ENCODE peak calls at places on chromosomes 11 and 22, in six cellular contexts. One of them, this sample, is unnamed.

GRCh38 chr11:111327908-111328624 is 29.7 kb downstream of the POU2AF3 start:
- DNase-seq in fibroblast of lung: peak
- DNase-seq in upper lobe of right lung: peak
- DNase-seq in CD8-positive, alpha-beta memory T cell: no peak
- DNase-seq in colonic mucosa: no peak
- DNase-seq in uterus: no peak
- DNase-seq in this sample: no peak

GRCh38 chr11:134442246-134442645 is 30.2 kb upstream of the B3GAT1 start:
- DNase-seq in CD8-positive, alpha-beta memory T cell: no peak
- DNase-seq in upper lobe of right lung: no peak
- DNase-seq in colonic mucosa: no peak
- DNase-seq in fibroblast of lung: no peak
- DNase-seq in uterus: no peak
- DNase-seq in this sample: no peak

GRCh38 chr11:131522851-131523250 is 152.4 kb downstream of the NTM start:
- DNase-seq in upper lobe of right lung: no peak
- DNase-seq in uterus: no peak
- DNase-seq in CD8-positive, alpha-beta memory T cell: no peak
- DNase-seq in colonic mucosa: no peak
- DNase-seq in fibroblast of lung: peak
- DNase-seq in this sample: no peak

GRCh38 chr11:134360050-134360835 is 28.5 kb downstream of the GLB1L2 start:
- DNase-seq in fibroblast of lung: peak
- DNase-seq in CD8-positive, alpha-beta memory T cell: peak
- DNase-seq in upper lobe of right lung: peak
- DNase-seq in colonic mucosa: peak
- DNase-seq in uterus: peak
- DNase-seq in this sample: no peak

GRCh38 chr22:45212306-45212709 is 28.4 kb downstream of the KIAA0930 start:
- DNase-seq in uterus: peak
- DNase-seq in upper lobe of right lung: peak
- DNase-seq in fibroblast of lung: peak
- DNase-seq in CD8-positive, alpha-beta memory T cell: no peak
- DNase-seq in colonic mucosa: peak
- DNase-seq in this sample: no peak

GRCh38 chr11:45982656-45983470 is 60.4 kb downstream of the LARGE2 start:
- DNase-seq in upper lobe of right lung: no peak
- DNase-seq in uterus: peak
- DNase-seq in colonic mucosa: no peak
- DNase-seq in CD8-positive, alpha-beta memory T cell: no peak
- DNase-seq in fibroblast of lung: peak
- DNase-seq in this sample: no peak

GRCh38 chr11:103789957-103790356 is 246.5 kb upstream of the DDI1 start:
- DNase-seq in upper lobe of right lung: no peak
- DNase-seq in colonic mucosa: no peak
- DNase-seq in CD8-positive, alpha-beta memory T cell: no peak
- DNase-seq in fibroblast of lung: no peak
- DNase-seq in uterus: no peak
- DNase-seq in this sample: no peak

GRCh38 chr11:99352642-99353041 is 331.9 kb downstream of the CNTN5 start:
- DNase-seq in uterus: no peak
- DNase-seq in upper lobe of right lung: no peak
- DNase-seq in fibroblast of lung: no peak
- DNase-seq in CD8-positive, alpha-beta memory T cell: no peak
- DNase-seq in colonic mucosa: no peak
- DNase-seq in this sample: no peak

GRCh38 chr22:33563568-33563967 is 356.7 kb downstream of the LARGE1 start:
- DNase-seq in upper lobe of right lung: no peak
- DNase-seq in uterus: no peak
- DNase-seq in fibroblast of lung: no peak
- DNase-seq in colonic mucosa: no peak
- DNase-seq in CD8-positive, alpha-beta memory T cell: no peak
- DNase-seq in this sample: no peak

GRCh38 chr11:99519095-99519494 is 498.3 kb downstream of the CNTN5 start:
- DNase-seq in colonic mucosa: no peak
- DNase-seq in fibroblast of lung: no peak
- DNase-seq in uterus: no peak
- DNase-seq in CD8-positive, alpha-beta memory T cell: no peak
- DNase-seq in upper lobe of right lung: no peak
- DNase-seq in this sample: no peak

GRCh38 chr11:69135420-69136363 is 20.0 kb upstream of the SMIM38 start:
- DNase-seq in CD8-positive, alpha-beta memory T cell: no peak
- DNase-seq in colonic mucosa: no peak
- DNase-seq in fibroblast of lung: peak
- DNase-seq in upper lobe of right lung: peak
- DNase-seq in uterus: no peak
- DNase-seq in this sample: no peak

GRCh38 chr11:117664897-117665296 is 132.1 kb downstream of the DSCAML1 start:
- DNase-seq in uterus: no peak
- DNase-seq in CD8-positive, alpha-beta memory T cell: no peak
- DNase-seq in colonic mucosa: peak
- DNase-seq in upper lobe of right lung: no peak
- DNase-seq in fibroblast of lung: no peak
- DNase-seq in this sample: no peak

GRCh38 chr11:108561535-108561991 is 32.0 kb downstream of the EXPH5 start:
- DNase-seq in CD8-positive, alpha-beta memory T cell: no peak
- DNase-seq in colonic mucosa: no peak
- DNase-seq in upper lobe of right lung: no peak
- DNase-seq in fibroblast of lung: peak
- DNase-seq in uterus: no peak
- DNase-seq in this sample: no peak

DNA sequence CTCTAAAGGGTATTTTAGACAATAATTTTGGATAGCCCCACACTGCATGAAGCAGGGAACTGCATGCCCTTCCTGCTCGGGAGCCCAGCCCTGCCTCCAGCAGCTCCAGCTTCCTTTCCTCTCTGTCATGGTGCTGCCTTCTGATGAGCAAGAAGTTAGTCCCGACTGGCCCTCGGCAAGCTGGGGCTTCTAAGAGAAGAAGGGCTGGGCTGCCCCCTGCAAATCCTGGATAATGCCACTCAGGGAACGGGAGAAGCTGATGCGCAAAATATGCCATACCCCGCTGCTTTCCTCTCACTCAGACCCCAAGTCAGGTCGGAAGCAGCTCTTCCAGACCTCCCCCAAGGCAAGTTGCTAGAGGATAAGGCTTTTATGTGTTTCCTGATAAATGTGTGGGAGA is 296.3 kb downstream of the ETS1 start:
- DNase-seq in uterus: no peak
- DNase-seq in CD8-positive, alpha-beta memory T cell: no peak
- DNase-seq in colonic mucosa: no peak
- DNase-seq in upper lobe of right lung: no peak
- DNase-seq in fibroblast of lung: no peak
- DNase-seq in this sample: no peak
- H3K4me3 ChIP-seq in uterus: no peak
- H3K4me3 ChIP-seq in CD8-positive, alpha-beta memory T cell: peak
- H3K4me3 ChIP-seq in colonic mucosa: no peak
- H3K4me3 ChIP-seq in upper lobe of right lung: peak
- H3K4me3 ChIP-seq in fibroblast of lung: no peak
- H3K4me3 ChIP-seq in this sample: no peak

GRCh38 chr22:27961680-27962079 is 42.6 kb upstream of the PITPNB start:
- DNase-seq in uterus: no peak
- DNase-seq in fibroblast of lung: no peak
- DNase-seq in colonic mucosa: no peak
- DNase-seq in CD8-positive, alpha-beta memory T cell: no peak
- DNase-seq in upper lobe of right lung: no peak
- DNase-seq in this sample: no peak

GRCh38 chr22:27962268-27963191 is 43.5 kb upstream of the PITPNB start:
- DNase-seq in uterus: no peak
- DNase-seq in CD8-positive, alpha-beta memory T cell: no peak
- DNase-seq in fibroblast of lung: no peak
- DNase-seq in colonic mucosa: no peak
- DNase-seq in upper lobe of right lung: no peak
- DNase-seq in this sample: no peak

GRCh38 chr22:27961182-27961581 is 42.1 kb upstream of the PITPNB start:
- DNase-seq in uterus: no peak
- DNase-seq in upper lobe of right lung: no peak
- DNase-seq in CD8-positive, alpha-beta memory T cell: no peak
- DNase-seq in colonic mucosa: no peak
- DNase-seq in fibroblast of lung: no peak
- DNase-seq in this sample: no peak

DNA sequence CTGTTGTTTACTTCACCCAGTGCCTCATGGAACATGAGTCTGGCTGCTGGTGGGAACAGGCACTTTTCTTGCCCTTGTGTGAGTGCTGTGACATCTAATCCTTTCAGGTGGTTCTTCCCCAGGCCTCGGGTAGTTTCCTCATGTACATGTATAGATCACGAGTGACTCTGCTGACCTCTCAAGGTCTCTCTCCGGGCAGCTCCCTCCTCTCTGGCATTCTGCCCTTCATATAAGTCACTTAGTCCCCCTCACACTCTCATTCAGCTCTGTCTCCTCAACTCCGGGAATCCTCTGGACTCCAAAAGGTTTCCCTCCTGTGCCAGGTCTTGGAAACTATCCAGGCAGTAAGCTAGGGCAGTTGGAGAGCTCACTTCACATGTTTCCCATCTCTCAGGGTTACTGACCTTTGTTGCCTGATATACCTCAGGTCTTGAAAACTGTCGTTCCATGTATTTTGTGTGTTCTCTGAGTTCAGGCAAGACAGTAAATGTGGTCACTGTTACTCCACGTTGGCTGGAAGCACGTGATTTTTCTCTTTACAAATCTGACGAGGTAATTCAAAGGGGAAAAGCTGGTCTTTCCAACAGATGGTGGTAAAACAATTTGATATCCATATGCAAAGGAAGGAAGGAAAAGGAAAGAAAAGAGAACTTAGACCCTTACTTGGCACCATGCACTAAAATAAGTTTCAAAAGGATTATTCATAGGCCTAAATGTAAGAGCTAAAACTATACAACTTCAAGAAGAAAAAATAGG is 40.5 kb upstream of the PITPNB start:
- DNase-seq in CD8-positive, alpha-beta memory T cell: no peak
- DNase-seq in uterus: no peak
- DNase-seq in upper lobe of right lung: no peak
- DNase-seq in fibroblast of lung: no peak
- DNase-seq in colonic mucosa: no peak
- DNase-seq in this sample: no peak
- H3K27ac ChIP-seq in CD8-positive, alpha-beta memory T cell: no peak
- H3K27ac ChIP-seq in uterus: no peak
- H3K27ac ChIP-seq in upper lobe of right lung: no peak
- H3K27ac ChIP-seq in fibroblast of lung: no peak
- H3K27ac ChIP-seq in colonic mucosa: no peak
- H3K27ac ChIP-seq in this sample: no peak

GRCh38 chr22:49482811-49483210 is 344.9 kb downstream of the BRD1 start:
- DNase-seq in fibroblast of lung: no peak
- DNase-seq in colonic mucosa: no peak
- DNase-seq in uterus: no peak
- DNase-seq in upper lobe of right lung: no peak
- DNase-seq in CD8-positive, alpha-beta memory T cell: no peak
- DNase-seq in this sample: no peak

GRCh38 chr22:49480340-49480739 is 347.3 kb downstream of the BRD1 start:
- DNase-seq in upper lobe of right lung: no peak
- DNase-seq in fibroblast of lung: no peak
- DNase-seq in colonic mucosa: no peak
- DNase-seq in CD8-positive, alpha-beta memory T cell: no peak
- DNase-seq in uterus: no peak
- DNase-seq in this sample: no peak

GRCh38 chr22:49481651-49482399 is 345.8 kb downstream of the BRD1 start:
- DNase-seq in CD8-positive, alpha-beta memory T cell: no peak
- DNase-seq in uterus: no peak
- DNase-seq in colonic mucosa: no peak
- DNase-seq in upper lobe of right lung: no peak
- DNase-seq in fibroblast of lung: no peak
- DNase-seq in this sample: no peak

GRCh38 chr22:49479566-49479965 is 348.1 kb downstream of the BRD1 start:
- DNase-seq in colonic mucosa: no peak
- DNase-seq in fibroblast of lung: no peak
- DNase-seq in CD8-positive, alpha-beta memory T cell: no peak
- DNase-seq in uterus: no peak
- DNase-seq in upper lobe of right lung: no peak
- DNase-seq in this sample: peak

GRCh38 chr22:49480896-49481650 is 346.6 kb downstream of the BRD1 start:
- DNase-seq in CD8-positive, alpha-beta memory T cell: no peak
- DNase-seq in fibroblast of lung: no peak
- DNase-seq in upper lobe of right lung: no peak
- DNase-seq in uterus: no peak
- DNase-seq in colonic mucosa: no peak
- DNase-seq in this sample: no peak
- H3K4me3 ChIP-seq in CD8-positive, alpha-beta memory T cell: no peak
- H3K4me3 ChIP-seq in fibroblast of lung: no peak
- H3K4me3 ChIP-seq in upper lobe of right lung: no peak
- H3K4me3 ChIP-seq in uterus: no peak
- H3K4me3 ChIP-seq in colonic mucosa: no peak
- H3K4me3 ChIP-seq in this sample: peak

DNA sequence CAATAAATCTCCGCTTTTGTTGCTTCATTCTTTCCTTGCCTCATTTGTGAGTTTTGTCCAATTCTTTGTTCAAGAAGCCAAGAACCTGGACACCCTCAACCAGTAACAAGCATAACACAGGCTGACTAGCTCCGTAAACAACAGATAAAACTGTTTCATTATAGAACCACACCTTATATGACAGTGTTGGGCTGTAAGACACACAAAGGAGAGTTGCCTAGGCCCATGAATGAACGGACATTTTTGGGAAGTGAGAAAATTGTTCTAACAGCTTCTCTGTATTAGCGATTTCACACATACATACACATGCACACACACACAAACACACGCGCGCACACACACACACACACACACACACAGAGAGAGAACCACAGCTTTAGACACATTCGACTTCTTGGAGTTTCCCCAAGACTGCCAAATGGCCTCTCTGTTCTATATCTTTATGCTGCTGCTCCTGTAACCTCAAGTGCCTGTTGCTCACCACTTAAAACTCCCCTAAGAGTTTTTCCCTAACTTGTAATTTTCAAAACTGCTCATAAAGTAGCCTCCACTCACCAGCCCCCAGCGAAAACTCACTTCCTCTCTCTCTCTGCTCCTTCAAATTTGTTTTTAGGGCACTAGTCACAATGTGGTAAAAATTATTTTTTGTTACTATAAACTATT is 35.9 kb downstream of the CTSC start:
- DNase-seq in upper lobe of right lung: no peak
- DNase-seq in uterus: no peak
- DNase-seq in colonic mucosa: no peak
- DNase-seq in fibroblast of lung: peak
- DNase-seq in CD8-positive, alpha-beta memory T cell: peak
- DNase-seq in this sample: no peak
- H3K27ac ChIP-seq in upper lobe of right lung: peak
- H3K27ac ChIP-seq in uterus: no peak
- H3K27ac ChIP-seq in colonic mucosa: no peak
- H3K27ac ChIP-seq in fibroblast of lung: no peak
- H3K27ac ChIP-seq in CD8-positive, alpha-beta memory T cell: no peak
- H3K27ac ChIP-seq in this sample: no peak